ENCODE peak calls at places on chromosomes 3 and 15, in five cellular contexts. X, S, U, O and E are unnamed samples.

GRCh38 chr3:69433016-69433937 is 47.4 kb upstream of the FRMD4B start:
- DNase-seq in S (no peak), X (no peak), O (no peak), U (no peak), E (no peak)

GRCh38 chr3:128080323-128080898 is 28.2 kb downstream of the SEC61A1 start:
- DNase-seq in O (no peak), U (no peak), X (no peak), S (no peak), E (peak)

GRCh38 chr3:132593950-132594328 is 3.1 kb upstream of the ACKR4 start:
- DNase-seq in O (no peak), U (no peak), S (peak), X (no peak), E (peak)

GRCh38 chr3:49397470-49397869 is 14.3 kb downstream of the RHOA start:
- DNase-seq in X (no peak), S (no peak), O (no peak), U (peak), E (no peak)

GRCh38 chr15:75030023-75030413 is 6.6 kb downstream of the PPCDC start:
- DNase-seq in O (no peak), X (no peak), S (no peak), U (no peak), E (no peak)

GRCh38 chr3:43620953-43621405 is 832 bp downstream of the ANO10 start:
- DNase-seq in U (no peak), S (no peak), X (no peak), O (no peak), E (no peak)

GRCh38 chr3:107633327-107634141 is 110.8 kb downstream of the BBX start:
- DNase-seq in O (no peak), X (no peak), U (no peak), S (no peak), E (no peak)

GRCh38 chr3:99753268-99753975 is 64.2 kb upstream of the CMSS1 start:
- DNase-seq in U (peak), X (peak), S (peak), O (peak), E (peak)

GRCh38 chr3:187773963-187774789 is 28.9 kb upstream of the BCL6 start:
- DNase-seq in O (no peak), X (no peak), U (no peak), S (no peak), E (no peak)

GRCh38 chr15:98996619-98997018 is 11.0 kb downstream of the PGPEP1L start:
- DNase-seq in O (no peak), S (no peak), U (no peak), X (no peak), E (no peak)

GRCh38 chr3:67386446-67386845 is 268.0 kb downstream of the SUCLG2 start:
- DNase-seq in U (no peak), S (no peak), O (no peak), X (no peak), E (no peak)

GRCh38 chr3:128794067-128794768 is 68.2 kb downstream of the RAB7A start:
- DNase-seq in O (no peak), U (no peak), S (no peak), X (peak), E (peak)

GRCh38 chr15:29097971-29098370 is 171.7 kb downstream of the NSMCE3 start:
- DNase-seq in X (no peak), U (no peak), S (no peak), O (no peak), E (no peak)